ENCODE peak calls at places on chromosomes 13 and 19, in nine cellular contexts. Y is stimulated activated CD4-positive, alpha-beta T cell treated with anti-CD3 and anti-CD28 coated beads, TNF-alpha, amount 100 ng/mL, for 48 hours; K is CD4-positive, alpha-beta memory T cell; L is WERI-Rb-1; S is brain microvascular endothelial cell; Z is stimulated activated CD8-positive, alpha-beta memory T cell treated with anti-CD3 and anti-CD28 coated beads, Interleukin-4, amount 100 ng/mL, for 4 hours; T is myocyte; J is Daoy; E is activated naive CD8-positive, alpha-beta T cell treated with anti-CD3 and anti-CD28 coated beads, Interleukin-2, amount 10 ng/mL, durations not matched to agents 7 days and 5 days. F is an unnamed sample.

GRCh38 chr13:99258210-99258860 is at the start of gene GPR18:
- DNase-seq in T (no peak), K (peak; percentile 68), J (no peak), L (no peak), S (no peak), E (no peak), Y (no peak), Z (no peak), F (peak; percentile 17)

GRCh38 chr13:110318920-110319319 is 11.8 kb downstream of the COL4A2 start:
- DNase-seq in J (no peak), S (no peak), T (no peak), E (no peak), Z (no peak), L (no peak), K (no peak), Y (no peak), F (no peak)

GRCh38 chr19:1112254-1113208 is 8.7 kb downstream of the GPX4 start:
- DNase-seq in J (no peak), S (no peak), Z (no peak), Y (no peak), T (no peak), K (no peak), L (no peak), E (no peak), F (no peak)

GRCh38 chr19:6709549-6709948 is 10.9 kb downstream of the C3 start:
- DNase-seq in Y (no peak), S (no peak), Z (no peak), L (no peak), J (no peak), E (no peak), K (no peak), T (no peak), F (no peak)

GRCh38 chr19:55251296-55252081 is 7.3 kb downstream of the PPP6R1 start:
- DNase-seq in Y (no peak), L (no peak), K (peak; percentile 25), J (peak; percentile 77), E (no peak), T (peak; percentile 12), S (peak; percentile 14), Z (no peak), F (peak; percentile 57)

GRCh38 chr13:48930933-48931332 is 44.8 kb upstream of the FNDC3A start:
- DNase-seq in K (no peak), L (no peak), Z (no peak), T (peak; percentile 9), S (no peak), Y (no peak), J (no peak), E (no peak), F (no peak)

GRCh38 chr19:18644144-18645034 is 7.6 kb downstream of the KLHL26 start:
- DNase-seq in J (no peak), Y (no peak), T (no peak), Z (no peak), E (no peak), L (no peak), K (no peak), S (no peak), F (no peak)

GRCh38 chr13:110813646-110814624 is 100.4 kb downstream of the ING1 start:
- DNase-seq in T (no peak), S (no peak), E (no peak), J (no peak), K (no peak), Z (no peak), Y (no peak), L (peak; percentile 61), F (peak; percentile 8)

GRCh38 chr19:22517496-22518411 is 95.6 kb upstream of the ZNF98 start:
- DNase-seq in K (no peak), Y (no peak), J (no peak), T (no peak), Z (no peak), L (no peak), E (no peak), S (no peak), F (no peak)

GRCh38 chr13:23183292-23183691 is 2.5 kb downstream of the SGCG start:
- DNase-seq in T (peak; percentile 83), E (no peak), Z (no peak), K (no peak), S (no peak), Y (no peak), L (no peak), J (no peak), F (no peak)

GRCh38 chr19:858868-859843 is at the start of gene CFD:
- DNase-seq in Y (no peak), S (no peak), E (no peak), K (no peak), Z (no peak), L (no peak), T (no peak), J (peak; percentile 47), F (no peak)

GRCh38 chr19:40736661-40737060 is 13.6 kb downstream of the ACTMAP start:
- DNase-seq in J (no peak), E (no peak), L (no peak), Z (no peak), S (no peak), K (no peak), Y (no peak), T (no peak), F (no peak)

GRCh38 chr13:22726721-22727120 is 454.1 kb upstream of the SGCG start:
- DNase-seq in S (no peak), L (no peak), J (no peak), E (no peak), K (no peak), T (no peak), Z (no peak), Y (no peak), F (no peak)

GRCh38 chr19:17001603-17002183 is 24.9 kb downstream of the CPAMD8 start:
- DNase-seq in E (peak; percentile 78), T (no peak), Z (peak; percentile 42), L (no peak), Y (peak; percentile 16), K (peak; percentile 93), S (no peak), J (no peak), F (no peak)

GRCh38 chr13:32413284-32413683 is 14.6 kb downstream of the N4BP2L1 start:
- DNase-seq in Z (no peak), J (no peak), Y (no peak), L (no peak), S (no peak), E (no peak), K (no peak), T (no peak), F (no peak)

GRCh38 chr19:1173845-1174809 is at the start of gene SBNO2:
- DNase-seq in T (peak; percentile 86), S (peak; percentile 78), E (peak; percentile 99), J (peak; percentile 92), L (peak; percentile 91), Y (peak; percentile 90), K (peak; percentile 81), Z (peak; percentile 88), F (peak; percentile 92)

GRCh38 chr13:101703838-101704237 is 251.4 kb downstream of the ITGBL1 start:
- DNase-seq in J (no peak), S (no peak), K (no peak), L (no peak), Z (no peak), T (no peak), E (no peak), Y (no peak), F (no peak)

GRCh38 chr19:19423322-19423721 is 17.8 kb downstream of the GATAD2A start:
- DNase-seq in K (no peak), Y (no peak), J (no peak), T (no peak), E (no peak), L (no peak), Z (no peak), S (no peak), F (no peak)

GRCh38 chr19:43618921-43619261 is 538 bp downstream of the ZNF428 start:
- DNase-seq in T (no peak), L (peak; percentile 72), Y (peak; percentile 43), E (no peak), J (peak; percentile 48), K (no peak), S (peak; percentile 36), Z (no peak), F (peak; percentile 64)

GRCh38 chr19:30233375-30233774 is 138.8 kb upstream of the ZNF536 start:
- DNase-seq in Y (no peak), Z (no peak), K (no peak), L (no peak), J (no peak), E (no peak), T (no peak), S (no peak), F (no peak)

GRCh38 chr13:91904597-91904996 is 506.2 kb downstream of the GPC5 start:
- DNase-seq in S (no peak), T (no peak), Y (no peak), L (no peak), E (no peak), J (no peak), Z (no peak), K (no peak), F (peak; percentile 41)

GRCh38 chr19:10789876-10790275 is 46.1 kb downstream of the TMED1 start:
- DNase-seq in Y (no peak), E (no peak), K (no peak), Z (no peak), T (no peak), S (no peak), J (no peak), L (no peak), F (no peak)

GRCh38 chr19:34579281-34580054 is 97.5 kb downstream of the SCGB2B2 start:
- DNase-seq in Z (no peak), K (no peak), T (no peak), Y (no peak), S (no peak), J (no peak), E (no peak), L (no peak), F (no peak)

GRCh38 chr19:16850133-16850532 is 20.9 kb downstream of the SIN3B start:
- DNase-seq in E (no peak), K (no peak), L (no peak), S (no peak), Z (no peak), Y (no peak), T (no peak), J (no peak), F (no peak)

GRCh38 chr13:109271991-109272454 is 514.4 kb downstream of the IRS2 start:
- DNase-seq in T (peak; percentile 88), K (no peak), Y (no peak), L (no peak), S (peak; percentile 30), J (peak; percentile 56), E (no peak), Z (no peak), F (no peak)

GRCh38 chr13:36377822-36378480 is 31.8 kb upstream of the SPART start:
- DNase-seq in S (no peak), Z (no peak), J (no peak), T (no peak), L (no peak), E (no peak), Y (no peak), K (no peak), F (no peak)

GRCh38 chr19:17332677-17333581 is 1.7 kb downstream of the ANO8 start:
- DNase-seq in Y (no peak), J (peak; percentile 54), Z (no peak), E (no peak), K (no peak), S (no peak), T (no peak), L (peak; percentile 75), F (peak; percentile 50)

GRCh38 chr13:18961383-18962117 is 220.1 kb downstream of the TUBA3C start:
- DNase-seq in T (no peak), Z (no peak), Y (no peak), E (no peak), K (no peak), S (no peak), L (no peak), J (no peak), F (no peak)

GRCh38 chr13:28252547-28252946 is 114.2 kb downstream of the PAN3 start:
- DNase-seq in L (no peak), Z (no peak), E (no peak), K (no peak), T (no peak), Y (no peak), S (no peak), J (no peak), F (no peak)

GRCh38 chr19:41815301-41815700 is 18.9 kb downstream of the CEACAM3 start:
- DNase-seq in T (no peak), Y (no peak), L (no peak), Z (no peak), J (no peak), K (no peak), E (no peak), S (no peak), F (no peak)

GRCh38 chr13:38046049-38046376 is 176.4 kb upstream of the TRPC4 start:
- DNase-seq in Y (no peak), Z (no peak), T (no peak), J (no peak), E (no peak), L (no peak), S (no peak), K (no peak), F (no peak)

F was measured in dermis blood vessel endothelial cell.